ENCODE peak calls at places on chromosomes 3 and 15, in five cellular contexts. Z, R, K, T and D are unnamed samples.

GRCh38 chr15:85793641-85794597 is 806 bp downstream of the KLHL25 start:
- DNase-seq in R (peak; percentile 70), Z (peak; percentile 37), T (no peak), K (no peak), D (peak; percentile 80)

GRCh38 chr15:101025116-101025885 is 106.1 kb downstream of the LRRK1 start:
- DNase-seq in K (no peak), R (no peak), T (no peak), Z (no peak), D (no peak)

GRCh38 chr15:75775296-75776074 is 62.8 kb upstream of the CSPG4 start:
- DNase-seq in R (no peak), Z (peak; percentile 90), T (no peak), K (no peak), D (no peak)

GRCh38 chr3:134832585-134832984 is 37.5 kb downstream of the EPHB1 start:
- DNase-seq in K (no peak), T (no peak), R (no peak), Z (no peak), D (no peak)

GRCh38 chr15:69602921-69603320 is 150.3 kb downstream of the RPLP1 start:
- DNase-seq in K (no peak), R (no peak), T (no peak), Z (no peak), D (no peak)

GRCh38 chr3:173977747-173978146 is 580.2 kb downstream of the NLGN1 start:
- DNase-seq in T (no peak), R (no peak), K (peak; percentile 81), Z (no peak), D (no peak)

GRCh38 chr3:194112120-194113106 is 23.5 kb upstream of the HES1 start:
- DNase-seq in T (no peak), Z (no peak), R (no peak), K (peak; percentile 43), D (peak; percentile 91)

GRCh38 chr3:127417709-127418559 is 130.1 kb upstream of the PRR20G start:
- DNase-seq in Z (no peak), T (no peak), K (no peak), R (peak; percentile 52), D (no peak)

GRCh38 chr3:44893097-44893496 is 18.7 kb downstream of the TGM4 start:
- DNase-seq in K (peak; percentile 77), T (peak; percentile 50), Z (no peak), R (no peak), D (no peak)

GRCh38 chr3:112813016-112813415 is 33.6 kb downstream of the CD200R1L start:
- DNase-seq in R (no peak), K (no peak), Z (no peak), T (no peak), D (no peak)

GRCh38 chr15:71071529-71071928 is 43.7 kb upstream of the THSD4 start:
- DNase-seq in Z (no peak), R (no peak), K (no peak), T (no peak), D (no peak)

GRCh38 chr15:33476908-33477307 is 166.1 kb downstream of the RYR3 start:
- DNase-seq in Z (no peak), R (no peak), K (no peak), T (no peak), D (no peak)

GRCh38 chr3:157375342-157375986 is 61.2 kb upstream of the PTX3 start:
- DNase-seq in T (no peak), Z (no peak), R (no peak), K (no peak), D (no peak)

GRCh38 chr3:159252772-159253384 is 451.0 kb downstream of the MFSD1 start:
- DNase-seq in K (peak; percentile 58), Z (peak; percentile 66), R (no peak), T (peak; percentile 36), D (no peak)

GRCh38 chr15:39360417-39360816 is 220.5 kb upstream of the THBS1 start:
- DNase-seq in Z (no peak), T (no peak), R (no peak), K (no peak), D (peak; percentile 9)

GRCh38 chr3:159982442-159982841 is 6.2 kb upstream of the IL12A start:
- DNase-seq in Z (peak; percentile 43), K (no peak), T (no peak), R (no peak), D (no peak)

GRCh38 chr15:75307778-75308390 is 25.2 kb downstream of the GOLGA6D start:
- DNase-seq in T (peak; percentile 12), R (no peak), K (no peak), Z (peak; percentile 93), D (peak; percentile 88)

GRCh38 chr3:129036234-129037092 is 24.1 kb upstream of the GP9 start:
- DNase-seq in K (no peak), R (no peak), Z (no peak), T (no peak), D (no peak)

GRCh38 chr15:79184465-79184892 is 93.9 kb upstream of the RASGRF1 start:
- DNase-seq in R (peak; percentile 70), Z (peak; percentile 89), T (peak; percentile 21), K (peak; percentile 20), D (no peak)

GRCh38 chr3:61445924-61446323 is 115.4 kb upstream of the PTPRG start:
- DNase-seq in R (no peak), T (no peak), K (no peak), Z (no peak), D (no peak)

GRCh38 chr15:85588657-85589056 is 206.1 kb downstream of the KLHL25 start:
- DNase-seq in T (no peak), Z (no peak), R (no peak), K (peak; percentile 73), D (no peak)

GRCh38 chr3:191220908-191221307 is 21.9 kb downstream of the OSTN start:
- DNase-seq in R (no peak), T (no peak), K (no peak), Z (peak; percentile 47), D (no peak)
- TF ChIP-seq CTCF in R (no peak), T (peak; percentile 11), K (no peak), Z (peak; percentile 38), D (no peak)

GRCh38 chr3:123352134-123352554 is 96.7 kb downstream of the ADCY5 start:
- DNase-seq in R (no peak), Z (no peak), K (no peak), T (no peak), D (no peak)
- TF ChIP-seq CTCF in R (no peak), Z (no peak), K (no peak), T (no peak), D (no peak)

DNA sequence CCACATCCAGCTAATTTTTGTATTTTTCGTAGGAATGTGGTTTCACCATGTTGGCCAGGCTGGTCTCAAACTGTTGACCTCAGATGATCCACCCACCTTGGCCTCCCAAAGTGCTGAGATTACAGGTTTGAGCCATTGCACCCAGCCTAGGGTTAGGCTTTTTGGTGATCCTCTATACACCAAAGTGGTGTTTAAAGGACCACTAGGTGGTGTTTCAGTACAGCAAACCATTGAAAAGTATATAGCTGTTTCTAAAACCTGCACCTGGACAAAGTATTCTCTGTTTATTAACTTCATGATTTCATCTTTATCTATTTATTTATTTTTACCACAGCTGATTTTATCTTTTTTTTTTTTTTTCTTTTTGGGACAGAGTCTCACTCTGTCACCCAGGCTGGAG is 68.4 kb downstream of the MINDY2 start:
- DNase-seq in Z (peak; percentile 54), R (no peak), T (no peak), K (no peak), D (no peak)
- TF ChIP-seq CTCF in Z (peak; percentile 58), R (peak; percentile 5), T (peak; percentile 38), K (no peak), D (no peak)

GRCh38 chr3:171563298-171563697 is 103.1 kb upstream of the TNIK start:
- DNase-seq in T (no peak), Z (peak; percentile 34), K (no peak), R (no peak), D (no peak)
- TF ChIP-seq CTCF in T (no peak), Z (peak; percentile 37), K (no peak), R (no peak), D (no peak)

DNA sequence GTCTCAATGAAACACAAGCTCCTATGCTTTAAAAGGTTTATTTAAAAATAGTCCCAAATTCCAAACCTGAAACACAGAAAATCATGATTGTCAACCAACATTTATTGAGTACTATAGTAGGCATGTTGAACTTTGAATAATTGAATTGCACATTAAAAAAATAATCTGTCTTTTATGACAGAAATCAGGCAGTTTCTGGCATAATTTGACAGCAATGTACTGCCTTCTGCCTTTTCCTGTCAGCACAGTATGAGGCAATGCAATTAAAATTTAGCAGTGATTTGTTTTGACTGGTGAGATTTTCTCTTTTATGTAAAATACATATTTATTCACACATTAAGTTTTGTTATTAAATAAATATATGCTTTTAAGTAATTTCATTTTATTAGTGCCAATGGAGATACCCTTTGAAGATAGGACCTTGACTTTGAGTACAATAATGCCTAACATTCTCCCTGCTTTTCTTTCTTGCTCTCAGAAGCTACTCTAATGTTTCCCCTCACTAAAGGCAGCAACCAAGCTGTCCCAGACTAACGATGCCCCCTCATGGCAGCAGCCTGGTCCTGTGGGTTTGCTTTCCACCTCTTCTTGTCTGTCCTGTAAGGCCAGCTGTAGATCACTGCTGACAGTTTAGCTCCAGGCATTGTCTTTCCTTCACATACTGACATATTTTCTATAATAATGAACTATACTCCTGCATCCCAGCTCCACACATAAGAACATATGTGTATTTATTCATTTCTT is 346.7 kb downstream of the IL20RB start:
- DNase-seq in T (no peak), Z (peak; percentile 50), R (no peak), K (no peak), D (no peak)
- TF ChIP-seq CTCF in T (no peak), Z (peak; percentile 52), R (no peak), K (no peak), D (no peak)

GRCh38 chr15:34621675-34622074 is 38.2 kb upstream of the GOLGA8B start:
- DNase-seq in K (peak; percentile 35), Z (no peak), T (no peak), R (no peak), D (no peak)
- TF ChIP-seq CTCF in K (peak; percentile 63), Z (no peak), T (peak; percentile 36), R (peak; percentile 49), D (no peak)

DNA sequence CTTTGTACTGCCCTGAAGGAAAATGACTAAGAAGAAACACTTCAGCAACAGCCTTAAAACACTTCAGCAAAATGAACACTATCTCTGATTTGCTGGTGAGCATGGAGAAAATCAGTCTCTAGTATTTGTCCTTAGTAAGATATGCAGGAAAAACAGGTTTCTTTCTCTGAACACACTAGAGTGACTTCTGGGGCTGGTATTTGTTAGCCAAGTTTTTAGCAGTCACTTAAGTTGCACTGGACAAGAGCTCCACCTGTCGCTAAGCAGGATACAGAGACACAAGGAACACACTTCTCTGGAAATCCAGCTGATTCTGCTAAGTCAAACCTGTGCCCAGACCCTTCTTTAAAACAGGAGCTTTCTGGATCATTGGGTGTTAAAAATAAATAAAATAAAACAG is 65.3 kb downstream of the CHAC1 start:
- DNase-seq in Z (peak; percentile 28), K (peak; percentile 28), R (no peak), T (no peak), D (peak; percentile 50)
- TF ChIP-seq CTCF in Z (no peak), K (peak; percentile 20), R (peak; percentile 33), T (no peak), D (no peak)

GRCh38 chr3:190051643-190052042 is 69.1 kb downstream of the P3H2 start:
- DNase-seq in Z (peak; percentile 61), K (no peak), R (no peak), T (no peak), D (no peak)

GRCh38 chr3:190055773-190056172 is 64.9 kb downstream of the P3H2 start:
- DNase-seq in R (no peak), T (no peak), Z (no peak), K (no peak), D (no peak)

GRCh38 chr3:190056795-190057194 is 63.9 kb downstream of the P3H2 start:
- DNase-seq in Z (no peak), T (no peak), K (peak; percentile 65), R (no peak), D (no peak)

GRCh38 chr3:190058486-190059241 is 62.0 kb downstream of the P3H2 start:
- DNase-seq in R (no peak), K (peak; percentile 94), T (no peak), Z (no peak), D (no peak)

GRCh38 chr3:190053919-190054672 is 66.6 kb downstream of the P3H2 start:
- DNase-seq in R (no peak), T (no peak), K (peak; percentile 84), Z (no peak), D (no peak)
- TF ChIP-seq CTCF in R (no peak), T (no peak), K (peak; percentile 46), Z (no peak), D (no peak)